ENCODE peak calls at places on chromosomes 6 and 20, in four cellular contexts. M, C, W and J are unnamed samples.

GRCh38 chr6:90294614-90294988 is 2.0 kb downstream of the BACH2 start:
- DNase-seq in M (no peak), C (no peak), W (no peak), J (peak; percentile 69)

GRCh38 chr6:139017227-139017626 is 11.3 kb upstream of the ABRACL start:
- DNase-seq in M (no peak), C (no peak), W (peak; percentile 20), J (no peak)

GRCh38 chr6:2596222-2596621 is 154.5 kb downstream of the MYLK4 start:
- DNase-seq in M (no peak), C (no peak), W (no peak), J (peak; percentile 9)

GRCh38 chr6:89385156-89385667 is 26.9 kb downstream of the RRAGD start:
- DNase-seq in M (no peak), C (no peak), W (peak; percentile 46), J (no peak)

GRCh38 chr20:2745936-2746635 is 53.5 kb downstream of the EBF4 start:
- DNase-seq in M (no peak), C (no peak), W (no peak), J (no peak)

GRCh38 chr6:139539852-139540251 is 165.4 kb upstream of the CITED2 start:
- DNase-seq in M (no peak), C (peak; percentile 97), W (peak; percentile 95), J (no peak)

GRCh38 chr20:45052698-45053440 is 48.1 kb downstream of the KCNS1 start:
- DNase-seq in M (peak; percentile 34), C (peak; percentile 94), W (peak; percentile 90), J (peak; percentile 56)

GRCh38 chr6:143758551-143758950 is 80.8 kb downstream of the PHACTR2 start:
- DNase-seq in M (no peak), C (no peak), W (no peak), J (no peak)

GRCh38 chr6:3282461-3283236 is 23.9 kb downstream of the PSMG4 start:
- DNase-seq in M (no peak), C (no peak), W (no peak), J (no peak)

GRCh38 chr20:33796263-33796906 is 14.8 kb upstream of the CHMP4B start:
- DNase-seq in M (no peak), C (no peak), W (no peak), J (no peak)

GRCh38 chr6:73354389-73354651 is 244 bp upstream of the DPPA5 start:
- DNase-seq in M (no peak), C (no peak), W (no peak), J (no peak)

GRCh38 chr6:35724059-35724458 is 12.8 kb upstream of the ARMC12 start:
- DNase-seq in M (no peak), C (no peak), W (no peak), J (no peak)

GRCh38 chr6:22828179-22829062 is 259.1 kb downstream of the HDGFL1 start:
- DNase-seq in M (peak; percentile 27), C (peak; percentile 97), W (peak; percentile 96), J (no peak)

GRCh38 chr20:2005831-2006426 is 12.1 kb upstream of the PDYN start:
- DNase-seq in M (peak; percentile 66), C (peak; percentile 49), W (peak; percentile 70), J (peak; percentile 74)

GRCh38 chr20:9359561-9360308 is 154.7 kb upstream of the LAMP5 start:
- DNase-seq in M (no peak), C (peak; percentile 88), W (peak; percentile 84), J (peak; percentile 6)

GRCh38 chr6:87103977-87104601 is 9.2 kb upstream of the CGA start:
- DNase-seq in M (no peak), C (no peak), W (no peak), J (peak; percentile 7)

GRCh38 chr20:32091888-32092346 is 17.6 kb upstream of the TM9SF4 start:
- DNase-seq in M (peak; percentile 78), C (peak; percentile 80), W (peak; percentile 88), J (peak; percentile 93)

GRCh38 chr6:5490495-5491069 is 229.3 kb downstream of the FARS2 start:
- DNase-seq in M (no peak), C (no peak), W (no peak), J (no peak)

GRCh38 chr6:75437451-75438185 is 56.0 kb downstream of the FILIP1 start:
- DNase-seq in M (no peak), C (peak; percentile 72), W (peak; percentile 74), J (no peak)

GRCh38 chr6:9140181-9140580 is 704.8 kb upstream of the SLC35B3 start:
- DNase-seq in M (no peak), C (no peak), W (no peak), J (no peak)

GRCh38 chr20:3119044-3119443 is 34.5 kb upstream of the AVP start:
- DNase-seq in M (no peak), C (no peak), W (peak; percentile 29), J (no peak)

GRCh38 chr20:43767686-43768474 is 41.1 kb upstream of the GTSF1L start:
- DNase-seq in M (no peak), C (peak; percentile 67), W (peak; percentile 35), J (no peak)

GRCh38 chr6:161104966-161105365 is 113.4 kb downstream of the MAP3K4 start:
- DNase-seq in M (no peak), C (peak; percentile 61), W (no peak), J (no peak)

GRCh38 chr20:22684763-22685443 is 100.5 kb upstream of the FOXA2 start:
- DNase-seq in M (no peak), C (no peak), W (no peak), J (no peak)

GRCh38 chr6:55726144-55726543 is 147.2 kb upstream of the HMGCLL1 start:
- DNase-seq in M (no peak), C (no peak), W (no peak), J (no peak)

GRCh38 chr6:110703010-110703905 is 112.0 kb downstream of the CDK19 start:
- DNase-seq in M (peak; percentile 21), C (peak; percentile 38), W (no peak), J (no peak)

GRCh38 chr6:145627451-145627850 is 107.9 kb downstream of the EPM2A start:
- DNase-seq in M (no peak), C (no peak), W (no peak), J (no peak)

GRCh38 chr6:151451417-151451949 is 443 bp downstream of the RMND1 start:
- DNase-seq in M (no peak), C (no peak), W (no peak), J (no peak)

GRCh38 chr6:157822221-157823000 is 635 bp upstream of the SNX9 start:
- DNase-seq in M (no peak), C (peak; percentile 33), W (peak; percentile 44), J (no peak)

GRCh38 chr6:157821342-157822033 is 1.6 kb upstream of the SNX9 start:
- DNase-seq in M (no peak), C (no peak), W (no peak), J (no peak)

GRCh38 chr6:157823001-157823522 is at the start of gene SNX9:
- DNase-seq in M (peak; percentile 85), C (peak; percentile 79), W (peak; percentile 86), J (peak; percentile 83)

GRCh38 chr6:157825243-157825904 is 2.3 kb downstream of the SNX9 start:
- DNase-seq in M (no peak), C (no peak), W (peak; percentile 67), J (no peak)

DNA sequence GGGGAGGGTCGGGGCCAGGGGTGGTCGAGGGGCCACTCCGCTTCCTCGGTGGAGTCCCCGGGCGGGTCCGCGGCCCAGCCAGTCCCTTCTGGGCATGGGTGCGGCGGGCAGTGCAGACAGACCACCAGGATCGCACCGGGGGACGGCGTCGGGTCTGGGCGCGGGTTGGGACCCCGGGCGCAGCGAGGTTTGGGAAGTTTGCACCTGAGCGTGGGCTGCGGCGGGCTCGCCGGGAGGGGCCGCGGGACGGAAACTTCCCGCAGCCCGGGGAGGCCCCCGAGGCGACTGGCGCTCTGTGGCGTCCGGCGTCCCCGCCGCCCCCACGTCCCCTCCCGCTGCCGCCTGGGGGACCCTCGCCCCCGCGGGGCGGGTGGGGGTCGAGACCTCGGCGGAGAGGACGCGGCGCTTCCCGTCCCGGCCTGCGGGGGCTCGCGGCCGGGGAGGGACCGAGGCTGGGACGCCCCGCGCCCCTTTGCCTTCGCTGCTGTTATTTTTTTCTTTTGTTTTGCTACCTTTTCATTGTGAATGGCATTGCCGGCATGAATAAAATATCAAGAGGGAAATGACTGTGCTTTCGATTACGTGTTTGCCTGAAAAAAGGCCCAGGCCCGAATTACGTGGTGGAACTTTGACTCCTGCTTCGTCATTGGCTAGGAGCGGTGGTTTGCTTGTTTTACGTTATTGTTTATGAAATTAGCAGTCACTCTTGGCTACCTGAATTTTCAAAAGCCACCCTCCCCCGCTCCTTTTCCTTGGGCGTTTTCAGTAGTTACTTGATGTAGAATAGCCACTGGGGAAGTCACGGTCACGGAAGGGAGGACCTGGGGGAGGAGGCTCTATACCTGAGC is 701 bp downstream of the SNX9 start:
- DNase-seq in M (peak; percentile 79), C (peak; percentile 65), W (peak; percentile 72), J (peak; percentile 96)
- TF ChIP-seq CTCF in M (no peak), C (no peak), W (no peak), J (no peak)

GRCh38 chr20:17287503-17287902 is 60.7 kb downstream of the PCSK2 start:
- DNase-seq in M (no peak), C (no peak), W (no peak), J (peak; percentile 5)
- TF ChIP-seq CTCF in M (no peak), C (peak; percentile 27), W (no peak), J (no peak)

DNA sequence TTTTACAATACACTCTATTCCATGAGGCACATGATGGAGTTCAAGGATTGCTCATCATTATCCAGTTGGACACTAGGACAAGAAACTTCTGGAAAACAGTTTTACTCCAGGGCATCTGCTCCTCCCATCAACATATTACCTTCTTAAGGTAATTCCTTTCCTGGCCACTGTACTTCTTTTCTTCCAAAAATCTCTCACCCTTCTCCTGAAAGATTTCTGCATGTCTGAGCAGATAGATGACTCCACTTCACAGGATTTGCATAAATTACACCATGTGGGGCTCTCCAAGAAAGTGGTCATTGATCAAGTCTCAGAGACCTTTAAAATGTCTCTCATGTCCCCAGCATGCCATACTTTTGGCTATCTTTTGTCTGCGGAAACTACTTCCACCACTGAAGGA is 103.2 kb upstream of the TNFAIP3 start:
- DNase-seq in M (no peak), C (no peak), W (no peak), J (no peak)
- TF ChIP-seq CTCF in M (no peak), C (no peak), W (no peak), J (no peak)

DNA sequence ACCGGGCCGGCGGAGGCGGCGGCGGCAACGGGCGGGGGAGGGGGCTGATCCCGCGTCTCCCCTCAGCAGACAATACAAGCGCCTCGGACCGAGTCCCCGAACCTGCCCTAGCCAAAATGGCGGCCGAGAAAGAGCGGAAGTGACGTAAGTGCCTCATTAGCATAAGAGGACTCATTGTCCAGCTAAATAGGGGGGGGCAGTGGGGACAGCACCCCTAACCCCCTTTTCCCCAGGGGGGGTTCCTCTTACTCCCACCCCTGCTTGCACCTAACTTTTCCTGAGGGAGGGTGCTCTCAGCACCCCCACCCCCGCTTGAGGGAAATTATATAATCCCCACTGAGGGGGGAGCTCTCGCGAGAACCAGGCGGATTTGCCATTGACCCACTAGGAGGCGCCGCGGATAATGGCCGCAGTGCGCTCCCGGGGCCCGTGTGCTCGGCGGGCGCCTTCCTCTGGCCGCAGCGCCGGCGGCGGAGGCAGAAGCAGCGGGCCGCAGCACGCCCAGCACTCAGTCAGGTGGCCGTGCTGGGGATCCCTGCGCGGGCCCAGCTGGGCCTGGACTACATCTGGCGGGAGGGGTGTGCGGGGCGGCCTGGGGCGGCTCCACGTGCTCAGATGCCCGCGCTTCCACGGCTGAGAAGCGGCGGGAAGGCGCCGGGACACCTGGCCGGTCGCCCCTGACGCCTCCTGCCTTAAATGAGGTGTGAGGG is at the start of gene ADNP:
- DNase-seq in M (peak; percentile 90), C (peak; percentile 90), W (peak; percentile 98), J (peak; percentile 91)
- TF ChIP-seq CTCF in M (peak; percentile 23), C (peak; percentile 55), W (peak; percentile 69), J (peak; percentile 64)